ENCODE peak calls at places on chromosome 1, in ten cellular contexts. G is right cardiac atrium, I is glutamatergic neuron, K is heart left ventricle, J is neural progenitor cell, W is T-helper 2 cell, Q is A549, R is GM04504, F is KBM-7, L is GM13976. S is an unnamed sample.

GRCh38 chr1:80917826-80918225 is 882.9 kb upstream of the ADGRL2 start:
- DNase-seq in R (no peak), F (no peak), L (no peak), Q (no peak), K (no peak), J (no peak), I (no peak), G (no peak), W (no peak), S (no peak)

GRCh38 chr1:12549460-12550349 is 68.3 kb downstream of the DHRS3 start:
- DNase-seq in F (no peak), I (no peak), R (peak; percentile 82), Q (peak; percentile 92), L (no peak), W (no peak), K (peak; percentile 69), G (peak; percentile 87), J (peak; percentile 36), S (no peak)

GRCh38 chr1:31390071-31390470 is 17.2 kb upstream of the FABP3 start:
- DNase-seq in I (no peak), W (no peak), R (no peak), J (no peak), K (no peak), Q (no peak), G (no peak), L (no peak), F (no peak), S (peak; percentile 21)

GRCh38 chr1:53061123-53061858 is 722 bp upstream of the PODN start:
- DNase-seq in W (no peak), R (no peak), K (no peak), F (peak; percentile 14), L (peak; percentile 20), Q (no peak), G (peak; percentile 95), I (no peak), J (no peak), S (no peak)

GRCh38 chr1:94646786-94647555 is 105.4 kb upstream of the F3 start:
- DNase-seq in Q (no peak), J (no peak), W (no peak), K (no peak), L (no peak), R (no peak), I (no peak), G (no peak), F (no peak), S (no peak)

GRCh38 chr1:39105841-39106765 is 80.0 kb downstream of the NDUFS5 start:
- DNase-seq in J (peak; percentile 61), G (peak; percentile 80), W (peak; percentile 9), L (no peak), Q (peak; percentile 46), R (no peak), K (peak; percentile 59), F (peak; percentile 57), I (peak; percentile 60), S (peak; percentile 62)

GRCh38 chr1:22711071-22711470 is 432 bp downstream of the EPHB2 start:
- DNase-seq in G (no peak), I (no peak), R (no peak), K (no peak), J (peak; percentile 53), Q (no peak), F (no peak), L (no peak), W (no peak), S (peak; percentile 45)

GRCh38 chr1:59220356-59220755 is 76.5 kb upstream of the FGGY start:
- DNase-seq in Q (no peak), R (no peak), J (no peak), L (no peak), G (no peak), W (no peak), K (no peak), I (no peak), F (peak; percentile 43), S (no peak)

GRCh38 chr1:238681021-238681420 is 705.3 kb upstream of the CHRM3 start:
- DNase-seq in R (no peak), I (no peak), F (no peak), L (no peak), Q (peak; percentile 5), W (no peak), G (no peak), J (no peak), K (no peak), S (no peak)

GRCh38 chr1:113169591-113169990 is 96.6 kb downstream of the LRIG2 start:
- DNase-seq in G (no peak), L (no peak), W (no peak), F (no peak), K (no peak), J (no peak), R (no peak), I (no peak), Q (no peak), S (no peak)

GRCh38 chr1:118973536-118974160 is 14.5 kb downstream of the TBX15 start:
- DNase-seq in L (no peak), F (no peak), R (no peak), W (no peak), K (no peak), J (no peak), I (no peak), G (peak; percentile 55), Q (no peak), S (no peak)

GRCh38 chr1:116887212-116887611 is 22.5 kb upstream of the PTGFRN start:
- DNase-seq in R (no peak), L (no peak), K (no peak), F (no peak), Q (no peak), I (no peak), J (no peak), G (no peak), W (no peak), S (no peak)

GRCh38 chr1:157274698-157275534 is 136.7 kb upstream of the ETV3 start:
- DNase-seq in K (no peak), F (no peak), W (no peak), Q (peak; percentile 15), R (peak; percentile 8), G (no peak), J (no peak), I (no peak), L (no peak), S (no peak)

GRCh38 chr1:15353839-15354579 is 55.7 kb upstream of the EFHD2 start:
- DNase-seq in K (no peak), Q (peak; percentile 81), I (no peak), L (no peak), W (no peak), F (no peak), J (no peak), R (no peak), G (no peak), S (no peak)

GRCh38 chr1:16111771-16112557 is 38.5 kb upstream of the FAM131C start:
- DNase-seq in W (no peak), I (peak; percentile 56), F (no peak), J (no peak), K (no peak), R (peak; percentile 39), G (peak; percentile 82), Q (no peak), L (no peak), S (no peak)

GRCh38 chr1:3943123-3943431 is 43.0 kb upstream of the C1orf174 start:
- DNase-seq in F (no peak), W (no peak), L (no peak), I (no peak), R (no peak), G (no peak), Q (no peak), J (no peak), K (no peak), S (no peak)

GRCh38 chr1:167345386-167345733 is 124.7 kb downstream of the POU2F1 start:
- DNase-seq in G (no peak), K (no peak), L (no peak), F (no peak), R (no peak), W (no peak), J (no peak), Q (no peak), I (no peak), S (no peak)

GRCh38 chr1:3602375-3602774 is 8.9 kb downstream of the MEGF6 start:
- DNase-seq in R (no peak), I (no peak), W (no peak), J (no peak), G (no peak), Q (no peak), K (no peak), L (no peak), F (no peak), S (no peak)

GRCh38 chr1:59025898-59026426 is 242.1 kb upstream of the JUN start:
- DNase-seq in I (no peak), Q (no peak), W (no peak), L (peak; percentile 35), F (no peak), K (no peak), G (no peak), J (no peak), R (peak; percentile 70), S (no peak)

GRCh38 chr1:52296345-52296744 is 69.7 kb downstream of the CC2D1B start:
- DNase-seq in J (peak; percentile 56), Q (peak; percentile 46), G (no peak), F (peak; percentile 88), R (peak; percentile 28), I (no peak), L (peak; percentile 73), K (no peak), W (no peak), S (peak; percentile 69)

GRCh38 chr1:100543640-100544039 is 5.7 kb downstream of the GPR88 start:
- DNase-seq in J (peak; percentile 31), K (no peak), G (no peak), L (peak; percentile 48), I (no peak), R (no peak), Q (peak; percentile 21), F (peak; percentile 51), W (peak; percentile 6), S (peak; percentile 90)

GRCh38 chr1:41517039-41517438 is 32.6 kb upstream of the EDN2 start:
- DNase-seq in K (no peak), F (no peak), W (no peak), G (peak; percentile 33), Q (no peak), L (no peak), J (no peak), R (no peak), I (no peak), S (no peak)

GRCh38 chr1:152878042-152878441 is at the start of gene SMCP:
- DNase-seq in G (no peak), I (peak; percentile 43), R (no peak), J (no peak), Q (peak; percentile 9), W (no peak), K (no peak), L (no peak), F (peak; percentile 8), S (peak; percentile 79)

GRCh38 chr1:108719253-108719652 is 6.5 kb downstream of the FNDC7 start:
- DNase-seq in R (no peak), J (no peak), F (no peak), Q (no peak), G (no peak), K (no peak), I (no peak), W (no peak), L (no peak), S (no peak)

GRCh38 chr1:9293512-9294439 is 1.1 kb downstream of the SPSB1 start:
- DNase-seq in W (peak; percentile 39), G (peak; percentile 77), I (peak; percentile 54), K (peak; percentile 37), F (peak; percentile 42), R (no peak), L (no peak), Q (peak; percentile 56), J (no peak), S (peak; percentile 49)